ENCODE peak calls at places on chromosomes 12 and 14, in six cellular contexts. X, F, W, P, Q and V are unnamed samples.

GRCh38 chr14:75563931-75564330 is 14.5 kb upstream of the FLVCR2 start:
- DNase-seq in X (no peak), F (no peak), W (no peak), P (no peak), Q (no peak), V (no peak)

GRCh38 chr12:27013606-27014084 is 539 bp downstream of the TM7SF3 start:
- DNase-seq in X (peak; percentile 81), F (peak; percentile 41), W (peak; percentile 36), P (peak; percentile 35), Q (peak; percentile 44), V (no peak)

GRCh38 chr12:2126676-2127406 is 74.1 kb downstream of the CACNA1C start:
- DNase-seq in X (no peak), F (no peak), W (no peak), P (no peak), Q (no peak), V (no peak)

GRCh38 chr14:37565550-37565949 is 29.5 kb downstream of the FOXA1 start:
- DNase-seq in X (no peak), F (peak; percentile 35), W (no peak), P (no peak), Q (no peak), V (no peak)

GRCh38 chr12:8038659-8039114 is 6.2 kb downstream of the FOXJ2 start:
- DNase-seq in X (peak; percentile 42), F (peak; percentile 73), W (peak; percentile 46), P (no peak), Q (peak; percentile 61), V (no peak)

GRCh38 chr12:78385541-78385940 is 479.0 kb upstream of the SYT1 start:
- DNase-seq in X (no peak), F (no peak), W (no peak), P (no peak), Q (no peak), V (no peak)

GRCh38 chr14:104689620-104690265 is 325 bp downstream of the INF2 start:
- DNase-seq in X (peak; percentile 38), F (no peak), W (no peak), P (no peak), Q (no peak), V (no peak)

GRCh38 chr14:68796418-68797101 is 3.7 kb upstream of the ZFP36L1 start:
- DNase-seq in X (no peak), F (no peak), W (no peak), P (no peak), Q (peak; percentile 31), V (no peak)

GRCh38 chr14:94177806-94178205 is 3.7 kb downstream of the PPP4R4 start:
- DNase-seq in X (no peak), F (peak; percentile 51), W (no peak), P (no peak), Q (no peak), V (no peak)

GRCh38 chr14:89855961-89856360 is 98.6 kb downstream of the EFCAB11 start:
- DNase-seq in X (no peak), F (no peak), W (peak; percentile 29), P (no peak), Q (peak; percentile 83), V (no peak)

GRCh38 chr12:54277823-54278276 is 2.1 kb downstream of the CBX5 start:
- DNase-seq in X (peak; percentile 71), F (no peak), W (no peak), P (no peak), Q (peak; percentile 62), V (no peak)

GRCh38 chr12:121767525-121768016 is 25.9 kb downstream of the RHOF start:
- DNase-seq in X (no peak), F (no peak), W (peak; percentile 50), P (peak; percentile 40), Q (peak; percentile 84), V (peak; percentile 84)

GRCh38 chr12:54004063-54004840 is 4.3 kb downstream of the HOXC9 start:
- DNase-seq in X (peak; percentile 31), F (no peak), W (no peak), P (no peak), Q (no peak), V (no peak)

GRCh38 chr12:122310636-122311035 is 44.3 kb upstream of the VPS33A start:
- DNase-seq in X (no peak), F (no peak), W (no peak), P (no peak), Q (no peak), V (no peak)

GRCh38 chr12:52350786-52351185 is 16.5 kb downstream of the KRT85 start:
- DNase-seq in X (no peak), F (no peak), W (no peak), P (no peak), Q (no peak), V (no peak)

GRCh38 chr14:92510972-92511371 is 2.6 kb upstream of the RIN3 start:
- DNase-seq in X (no peak), F (peak; percentile 36), W (no peak), P (no peak), Q (no peak), V (no peak)

GRCh38 chr14:74697543-74697942 is 15.3 kb downstream of the AREL1 start:
- DNase-seq in X (no peak), F (no peak), W (peak; percentile 52), P (no peak), Q (no peak), V (no peak)

GRCh38 chr14:72476657-72477499 is 417.0 kb downstream of the DPF3 start:
- DNase-seq in X (peak; percentile 86), F (no peak), W (peak; percentile 87), P (no peak), Q (peak; percentile 30), V (peak; percentile 16)

GRCh38 chr12:55132816-55133215 is 6.6 kb downstream of the OR9K2 start:
- DNase-seq in X (peak; percentile 1), F (no peak), W (no peak), P (no peak), Q (no peak), V (no peak)

GRCh38 chr14:20179218-20179617 is 11.5 kb upstream of the OR11G2 start:
- DNase-seq in X (peak; percentile 67), F (no peak), W (no peak), P (peak; percentile 38), Q (no peak), V (no peak)

GRCh38 chr12:95266250-95266649 is 48.6 kb downstream of the VEZT start:
- DNase-seq in X (no peak), F (no peak), W (no peak), P (no peak), Q (no peak), V (no peak)

GRCh38 chr12:25040593-25040992 is 91.7 kb upstream of the BCAT1 start:
- DNase-seq in X (no peak), F (no peak), W (no peak), P (no peak), Q (no peak), V (no peak)

GRCh38 chr12:48288387-48289268 is 62.1 kb downstream of the ZNF641 start:
- DNase-seq in X (no peak), F (no peak), W (no peak), P (no peak), Q (no peak), V (no peak)

GRCh38 chr14:59918824-59919581 is 941 bp upstream of the LRRC9 start:
- DNase-seq in X (peak; percentile 10), F (peak; percentile 48), W (peak; percentile 36), P (no peak), Q (peak; percentile 56), V (no peak)

GRCh38 chr14:33676135-33676566 is 274.7 kb downstream of the EGLN3 start:
- DNase-seq in X (peak; percentile 15), F (peak; percentile 80), W (peak; percentile 69), P (no peak), Q (peak; percentile 67), V (no peak)

GRCh38 chr14:98819132-98819866 is 452.7 kb downstream of the BCL11B start:
- DNase-seq in X (no peak), F (peak; percentile 30), W (no peak), P (no peak), Q (no peak), V (no peak)

GRCh38 chr14:104117341-104118005 is 20.9 kb upstream of the KIF26A start:
- DNase-seq in X (no peak), F (peak; percentile 44), W (no peak), P (no peak), Q (no peak), V (no peak)

GRCh38 chr12:68612675-68613074 is 2.0 kb downstream of the RAP1B start:
- DNase-seq in X (no peak), F (no peak), W (no peak), P (no peak), Q (no peak), V (no peak)
- H3K4me3 ChIP-seq in X (peak overlapping the region; percentile 98), F (peak overlapping the region; percentile 94), W (peak overlapping the region; percentile 96), P (peak overlapping the region; percentile 57), Q (peak overlapping the region; percentile 89), V (peak overlapping the region; percentile 98)

DNA sequence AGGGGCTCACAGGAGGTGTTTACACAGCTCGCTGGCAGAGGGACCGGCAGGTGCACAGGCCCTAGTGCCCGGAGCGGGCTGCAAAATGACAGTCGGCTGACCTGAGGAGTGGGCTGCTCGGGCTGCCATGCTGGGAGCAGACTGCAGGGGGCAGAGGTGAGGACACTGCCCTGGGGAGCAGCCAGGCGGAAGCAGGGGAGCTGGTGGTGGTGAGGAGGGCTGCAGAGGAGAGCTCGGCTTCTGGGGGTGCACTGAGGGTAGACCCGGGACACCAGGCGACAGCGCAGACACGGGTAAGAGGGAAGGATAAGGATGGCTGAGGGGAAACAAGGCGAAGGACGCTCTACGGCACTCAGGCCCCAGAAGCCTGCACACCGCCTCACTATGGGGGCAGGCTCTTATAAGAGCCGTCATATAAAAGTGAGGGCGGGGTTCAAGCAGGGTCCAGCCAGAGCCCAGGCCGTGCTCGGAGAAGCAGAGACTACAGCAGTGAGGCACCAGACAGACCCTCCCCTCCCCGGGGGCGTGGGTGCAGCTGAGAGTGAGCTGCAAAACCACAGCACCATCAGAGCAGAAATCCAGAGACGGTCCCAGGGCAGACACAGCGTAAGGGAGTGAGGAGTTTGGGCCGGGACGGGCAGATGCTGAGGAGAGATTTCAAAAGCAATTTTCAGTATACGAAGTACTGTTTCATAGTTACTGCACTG is 62.5 kb downstream of the CCDC88C start:
- DNase-seq in X (peak; percentile 42), F (peak; percentile 64), W (no peak), P (no peak), Q (no peak), V (no peak)
- TF ChIP-seq CTCF in X (peak; percentile 45), F (peak; percentile 65), W (peak; percentile 55), P (no peak), Q (peak; percentile 23), V (peak; percentile 41)

GRCh38 chr12:46664771-46665287 is 161.0 kb downstream of the SLC38A4 start:
- DNase-seq in X (peak; percentile 87), F (no peak), W (peak; percentile 86), P (no peak), Q (peak; percentile 86), V (peak; percentile 74)
- H3K4me3 ChIP-seq in X (peak overlapping the region; percentile 59), F (no peak overlapping the region), W (no peak overlapping the region), P (no peak overlapping the region), Q (no peak overlapping the region), V (no peak overlapping the region)

GRCh38 chr14:57085801-57086200 is 182.9 kb downstream of the EXOC5 start:
- DNase-seq in X (no peak), F (no peak), W (no peak), P (no peak), Q (no peak), V (peak; percentile 75)
- TF ChIP-seq CTCF in X (no peak), F (no peak), W (no peak), P (no peak), Q (no peak), V (no peak)